ENCODE peak calls at places on chromosomes 4 and X, in ten cellular contexts. I, R, G, U, J, M, K, V, B and T are unnamed samples.

GRCh38 chr4:75831856-75832405 is 70.3 kb downstream of the PPEF2 start:
- DNase-seq in I (peak), R (no peak), G (no peak), U (no peak), J (no peak), M (no peak), K (no peak), V (peak), B (no peak), T (no peak)

GRCh38 chr4:162475221-162475620 is 311.4 kb upstream of the FSTL5 start:
- DNase-seq in I (no peak), R (no peak), G (no peak), U (no peak), J (no peak), M (peak), K (no peak), V (no peak), B (no peak), T (no peak)

GRCh38 chr4:146371812-146372211 is 149.9 kb downstream of the SLC10A7 start:
- DNase-seq in I (no peak), R (no peak), G (no peak), U (no peak), J (no peak), M (peak), K (no peak), V (no peak), B (no peak), T (no peak)

GRCh38 chrX:104098151-104098808 is 14.0 kb upstream of the ZCCHC18 start:
- DNase-seq in I (peak), R (peak), G (peak), U (no peak), J (no peak), M (peak), K (peak), V (peak), B (no peak), T (no peak)

GRCh38 chr4:168273838-168274237 is 44.7 kb downstream of the DDX60 start:
- DNase-seq in I (no peak), R (no peak), G (no peak), U (no peak), J (no peak), M (peak), K (no peak), V (no peak), B (no peak), T (no peak)

GRCh38 chr4:75490155-75490554 is 24.0 kb downstream of the RCHY1 start:
- DNase-seq in I (peak), R (no peak), G (no peak), U (no peak), J (no peak), M (peak), K (peak), V (peak), B (no peak), T (no peak)

GRCh38 chr4:16079046-16079445 is 4.8 kb downstream of the PROM1 start:
- DNase-seq in I (no peak), R (peak), G (no peak), U (no peak), J (no peak), M (peak), K (no peak), V (no peak), B (no peak), T (no peak)

GRCh38 chrX:23844502-23845138 is 61.6 kb downstream of the SAT1 start:
- DNase-seq in I (peak), R (peak), G (no peak), U (no peak), J (no peak), M (peak), K (peak), V (no peak), B (no peak), T (no peak)

GRCh38 chrX:3663576-3664290 is 49.7 kb downstream of the PRKX start:
- DNase-seq in I (peak), R (no peak), G (no peak), U (no peak), J (no peak), M (no peak), K (no peak), V (no peak), B (no peak), T (no peak)

GRCh38 chr4:62292911-62293310 is 1092.8 kb downstream of the ADGRL3 start:
- DNase-seq in I (no peak), R (no peak), G (no peak), U (no peak), J (no peak), M (no peak), K (no peak), V (no peak), B (no peak), T (no peak)

GRCh38 chrX:21952624-21953023 is 12.1 kb downstream of the SMS start:
- DNase-seq in I (no peak), R (no peak), G (no peak), U (no peak), J (no peak), M (no peak), K (no peak), V (no peak), B (no peak), T (no peak)

GRCh38 chr4:165308174-165308573 is 19.3 kb upstream of the MSMO1 start:
- DNase-seq in I (no peak), R (no peak), G (no peak), U (no peak), J (no peak), M (no peak), K (peak), V (no peak), B (no peak), T (no peak)

GRCh38 chr4:168711197-168712120 is 214.6 kb downstream of the PALLD start:
- DNase-seq in I (no peak), R (peak), G (no peak), U (no peak), J (no peak), M (peak), K (peak), V (no peak), B (peak), T (no peak)

GRCh38 chr4:111475696-111476095 is 669.6 kb upstream of the FAM241A start:
- DNase-seq in I (no peak), R (no peak), G (no peak), U (no peak), J (no peak), M (no peak), K (peak), V (no peak), B (no peak), T (no peak)